ENCODE peak calls at places on chromosomes 4 and X, in seven cellular contexts. C is H9, A is IMR-90, W is mesendoderm, F is H1, X is mesenchymal stem cell, M is trophoblast cell. Q is an unnamed sample.

GRCh38 chr4:140097572-140097971 is 56.4 kb downstream of the MAML3 start:
- DNase-seq in C (no peak), A (no peak), W (no peak), F (no peak), X (no peak), M (peak), Q (no peak)

GRCh38 chr4:5678977-5679376 is 29.4 kb downstream of the EVC2 start:
- DNase-seq in C (no peak), A (peak), W (no peak), F (no peak), X (peak), M (no peak), Q (no peak)

GRCh38 chr4:186770446-186771175 is 47.0 kb upstream of the FAT1 start:
- DNase-seq in C (no peak), A (peak), W (no peak), F (no peak), X (peak), M (no peak), Q (no peak)

GRCh38 chr4:100174985-100175383 is 15.3 kb downstream of the DDIT4L start:
- DNase-seq in C (no peak), A (no peak), W (peak), F (no peak), X (no peak), M (no peak), Q (no peak)

GRCh38 chr4:68344785-68345184 is 5.1 kb downstream of the YTHDC1 start:
- DNase-seq in C (no peak), A (no peak), W (no peak), F (no peak), X (no peak), M (no peak), Q (no peak)

GRCh38 chrX:15781964-15782711 is 8.1 kb upstream of the ZRSR2 start:
- DNase-seq in C (no peak), A (no peak), W (no peak), F (no peak), X (no peak), M (no peak), Q (no peak)

GRCh38 chrX:104987063-104987462 is 233.4 kb downstream of the TEX13A start:
- DNase-seq in C (no peak), A (no peak), W (no peak), F (no peak), X (no peak), M (no peak), Q (no peak)

GRCh38 chr4:6969826-6970800 is 60.5 kb downstream of the TBC1D14 start:
- DNase-seq in C (no peak), A (no peak), W (no peak), F (no peak), X (no peak), M (no peak), Q (no peak)

GRCh38 chrX:40087574-40088298 is 10.0 kb downstream of the BCOR start:
- DNase-seq in C (no peak), A (peak), W (no peak), F (no peak), X (peak), M (no peak), Q (no peak)

GRCh38 chrX:35046646-35047231 is 104.1 kb downstream of the FAM47B start:
- DNase-seq in C (no peak), A (no peak), W (no peak), F (no peak), X (peak), M (no peak), Q (no peak)

GRCh38 chr4:104942990-104943758 is 203.5 kb upstream of the TET2 start:
- DNase-seq in C (no peak), A (no peak), W (no peak), F (no peak), X (no peak), M (no peak), Q (no peak)

GRCh38 chrX:102043380-102043779 is 82.1 kb upstream of the TCEAL2 start:
- DNase-seq in C (no peak), A (no peak), W (no peak), F (no peak), X (no peak), M (no peak), Q (no peak)

GRCh38 chr4:6526696-6527095 is 48.3 kb upstream of the MAN2B2 start:
- DNase-seq in C (peak), A (no peak), W (peak), F (no peak), X (no peak), M (no peak), Q (no peak)

GRCh38 chr4:139670765-139671164 is 5.1 kb downstream of the MGST2 start:
- DNase-seq in C (no peak), A (no peak), W (peak), F (no peak), X (no peak), M (no peak), Q (no peak)

GRCh38 chrX:9062621-9063020 is 28.7 kb upstream of the FAM9B start:
- DNase-seq in C (no peak), A (no peak), W (peak), F (no peak), X (no peak), M (peak), Q (no peak)
- H4K8ac ChIP-seq in C (no peak), A (no peak), W (no peak), F (no peak), X (no peak), M (no peak), Q (no peak)

DNA sequence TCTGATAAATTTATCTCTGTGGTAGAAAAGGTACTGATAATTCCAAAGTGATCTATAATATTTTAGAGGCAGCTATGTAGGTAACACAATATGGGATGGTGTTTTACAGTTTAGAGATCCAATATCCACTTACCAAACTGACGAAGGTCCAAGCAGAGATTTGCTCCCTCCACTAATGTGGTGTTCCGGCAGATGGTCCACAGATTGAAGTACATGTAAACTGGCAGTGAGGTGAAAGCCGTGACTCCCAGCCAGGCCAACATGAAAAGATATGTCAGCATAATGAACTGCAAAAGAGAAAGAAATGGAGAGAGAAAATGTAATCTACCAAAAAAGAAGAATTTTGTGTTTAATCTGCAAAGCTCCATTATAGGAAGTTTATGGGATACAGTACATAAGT is 160.4 kb downstream of the GPM6A start:
- DNase-seq in C (no peak), A (no peak), W (no peak), F (no peak), X (no peak), M (no peak), Q (no peak)
- H2BK120ac ChIP-seq in C (no peak), A (no peak), W (no peak), F (no peak), X (no peak), M (no peak), Q (no peak)

GRCh38 chr4:35734381-35735098 is 509.8 kb downstream of the ARAP2 start:
- DNase-seq in C (no peak), A (no peak), W (no peak), F (no peak), X (no peak), M (no peak), Q (no peak)

GRCh38 chr4:35725131-35725530 is 519.2 kb downstream of the ARAP2 start:
- DNase-seq in C (peak), A (no peak), W (peak), F (no peak), X (no peak), M (no peak), Q (no peak)

GRCh38 chr4:35730414-35730813 is 513.9 kb downstream of the ARAP2 start:
- DNase-seq in C (no peak), A (no peak), W (no peak), F (no peak), X (no peak), M (no peak), Q (no peak)
- H4K8ac ChIP-seq in C (no peak), A (no peak), W (no peak), F (no peak), X (no peak), M (no peak), Q (no peak)

GRCh38 chr4:142379277-142380051 is 466.6 kb downstream of the INPP4B start:
- DNase-seq in C (no peak), A (peak), W (peak), F (peak), X (peak), M (peak), Q (no peak)
- H2BK120ac ChIP-seq in C (no peak), A (peak), W (no peak), F (no peak), X (peak), M (peak), Q (no peak)

DNA sequence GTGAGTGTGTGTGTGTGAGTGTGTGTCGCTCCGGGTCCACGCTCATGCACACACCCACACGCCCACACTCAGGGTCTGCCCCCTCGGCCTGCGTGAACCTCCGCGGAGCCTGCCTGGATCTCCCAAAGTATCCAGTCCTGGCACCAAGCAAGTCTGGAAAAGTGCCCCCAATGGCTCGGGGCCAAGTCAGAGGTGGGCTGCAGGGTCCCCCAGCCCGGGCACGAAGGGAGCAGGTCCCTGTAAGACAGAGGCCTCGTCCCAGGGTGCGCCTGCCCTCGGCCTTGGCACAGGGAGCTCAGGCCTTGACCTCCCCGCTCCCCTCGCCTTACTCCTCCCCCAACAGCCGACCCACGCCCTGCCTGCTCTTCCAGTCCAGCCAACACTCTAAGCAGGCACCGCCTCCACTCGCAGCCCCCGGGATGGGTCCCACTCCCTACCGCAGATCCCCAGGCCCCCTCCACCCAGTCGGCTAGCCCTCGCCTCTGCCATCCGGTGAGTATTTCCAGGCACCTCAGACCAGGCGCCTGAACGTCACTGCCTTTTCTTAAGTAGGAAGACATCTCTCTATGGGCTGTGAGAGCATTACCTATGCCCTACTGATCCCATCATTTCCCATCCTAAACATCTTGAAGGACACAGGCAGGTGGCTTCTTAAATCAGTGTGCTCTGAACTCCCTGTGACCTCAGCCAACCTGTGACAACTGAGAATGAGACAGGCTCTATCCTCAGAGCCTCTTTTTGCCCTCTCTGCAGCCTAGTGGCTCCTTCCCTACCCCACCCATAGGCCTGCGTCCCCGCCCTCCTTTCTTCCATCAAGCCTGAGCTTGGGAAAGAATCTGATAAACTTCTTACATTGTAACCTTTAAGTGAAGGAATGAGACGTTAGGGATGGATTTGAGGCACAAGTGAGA is 704 bp downstream of the FAM114A1 start:
- DNase-seq in C (peak), A (peak), W (peak), F (peak), X (peak), M (no peak), Q (peak)
- H4K8ac ChIP-seq in C (no peak), A (peak), W (no peak), F (peak), X (peak), M (peak), Q (peak)

DNA sequence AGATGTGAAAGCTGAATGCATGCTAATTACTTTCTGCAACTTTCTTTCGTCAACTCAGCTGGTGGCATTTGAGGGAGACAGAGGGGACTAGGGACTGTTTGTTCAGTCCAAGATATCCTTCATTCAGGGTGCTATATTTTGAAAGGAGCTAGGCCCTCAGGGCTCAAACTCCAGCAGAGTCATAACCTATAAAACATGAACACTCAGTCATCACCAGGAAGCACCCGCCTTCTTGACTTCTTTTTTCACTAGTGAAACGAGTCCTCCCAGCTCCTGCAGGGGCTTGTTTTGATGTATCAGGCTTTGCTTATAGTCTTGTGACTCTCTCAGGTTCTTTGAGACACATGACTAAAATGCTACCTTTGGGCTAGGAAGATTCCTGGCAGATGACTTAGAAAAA is 230.6 kb downstream of the PCDH7 start:
- DNase-seq in C (no peak), A (no peak), W (no peak), F (no peak), X (no peak), M (peak), Q (no peak)
- H2BK120ac ChIP-seq in C (no peak), A (no peak), W (no peak), F (no peak), X (no peak), M (no peak), Q (no peak)

GRCh38 chr4:145125396-145125795 is 27.3 kb downstream of the ABCE1 start:
- DNase-seq in C (no peak), A (no peak), W (no peak), F (no peak), X (no peak), M (no peak), Q (no peak)
- H4K8ac ChIP-seq in C (no peak), A (no peak), W (no peak), F (no peak), X (no peak), M (no peak), Q (no peak)

DNA sequence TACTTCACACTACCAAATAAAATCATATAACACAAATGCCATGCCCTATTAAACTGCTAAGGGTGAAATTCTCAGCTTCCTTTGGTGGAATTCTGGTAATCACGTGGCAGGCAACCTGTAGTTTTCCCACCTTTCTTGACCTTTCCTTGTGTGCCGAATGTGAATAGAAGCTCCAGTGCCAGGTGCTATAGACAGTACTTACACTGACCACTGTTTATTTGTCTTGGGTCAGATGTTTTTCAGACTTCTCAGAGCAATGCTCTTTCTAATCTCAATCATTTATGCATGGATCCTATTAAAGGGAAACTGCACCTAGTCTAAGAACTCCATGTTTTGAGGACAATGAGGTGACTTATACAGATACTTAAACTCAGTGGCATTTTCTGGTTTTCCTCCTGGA is 296.8 kb upstream of the DIAPH2 start:
- DNase-seq in C (no peak), A (peak), W (no peak), F (no peak), X (no peak), M (no peak), Q (no peak)
- H2BK120ac ChIP-seq in C (no peak), A (no peak), W (no peak), F (no peak), X (no peak), M (no peak), Q (no peak)

GRCh38 chr4:73679836-73680235 is 59.6 kb upstream of the RASSF6 start:
- DNase-seq in C (no peak), A (peak), W (no peak), F (no peak), X (no peak), M (no peak), Q (no peak)
- H4K8ac ChIP-seq in C (no peak), A (no peak), W (no peak), F (no peak), X (no peak), M (no peak), Q (no peak)

DNA sequence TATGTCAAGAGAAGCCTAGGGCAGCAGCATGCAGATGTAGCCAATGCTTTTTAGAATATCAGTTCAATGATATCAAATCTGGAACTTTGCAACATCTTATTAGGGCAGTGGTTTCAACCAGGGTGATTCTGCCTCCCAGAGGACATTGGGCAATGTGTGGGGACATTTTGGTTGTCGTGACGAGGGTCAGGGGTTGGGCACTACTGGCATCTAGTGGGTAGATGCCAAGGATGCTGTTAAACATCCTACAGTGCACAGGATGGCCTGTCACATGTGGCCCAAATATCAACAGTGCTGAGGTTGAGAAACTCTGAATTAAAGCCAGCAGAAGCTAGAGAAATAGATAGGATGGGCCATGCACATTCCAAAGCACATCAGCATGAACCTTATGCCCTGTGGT is 152.3 kb downstream of the AMELX start:
- DNase-seq in C (no peak), A (no peak), W (no peak), F (no peak), X (no peak), M (no peak), Q (no peak)
- H2BK120ac ChIP-seq in C (no peak), A (no peak), W (no peak), F (no peak), X (no peak), M (no peak), Q (no peak)

Q was measured in neuronal stem cell.